ENCODE peak calls at places on chromosome 17, in five cellular contexts. J is lower leg skin, R is sigmoid colon, F is uterus, Q is H54. L is an unnamed sample.

GRCh38 chr17:58231644-58232043 is 6.7 kb upstream of the LPO start:
- DNase-seq in J (no peak), F (no peak), R (no peak), Q (no peak), L (no peak)

GRCh38 chr17:82245144-82246039 is 16.6 kb downstream of the SLC16A3 start:
- DNase-seq in J (no peak), Q (no peak), F (no peak), R (peak), L (no peak)

GRCh38 chr17:3039748-3040147 is 23.7 kb downstream of the OR1D5 start:
- DNase-seq in J (no peak), Q (no peak), F (no peak), R (no peak), L (no peak)

GRCh38 chr17:57622886-57623433 is 122.1 kb downstream of the CCDC182 start:
- DNase-seq in R (no peak), F (no peak), Q (peak), J (no peak), L (no peak)

GRCh38 chr17:21194210-21194609 is 19.8 kb downstream of the TMEM11 start:
- DNase-seq in R (no peak), J (no peak), F (no peak), Q (no peak), L (peak)

GRCh38 chr17:39634384-39634871 is 2.5 kb upstream of the STARD3 start:
- DNase-seq in Q (no peak), J (no peak), R (no peak), F (no peak), L (no peak)

GRCh38 chr17:36755586-36755985 is 154.2 kb downstream of the MRM1 start:
- DNase-seq in Q (peak), F (no peak), R (no peak), J (no peak), L (no peak)

GRCh38 chr17:4529533-4530152 is 25.5 kb downstream of the MYBBP1A start:
- DNase-seq in Q (no peak), J (no peak), R (no peak), F (no peak), L (no peak)

GRCh38 chr17:43547189-43547550 is 1.0 kb upstream of the ETV4 start:
- DNase-seq in Q (no peak), J (no peak), R (no peak), F (no peak), L (no peak)

GRCh38 chr17:10699861-10700260 is 2.5 kb downstream of the ADPRM start:
- DNase-seq in F (no peak), R (no peak), Q (no peak), J (no peak), L (no peak)

GRCh38 chr17:57270801-57271245 is 14.5 kb downstream of the MSI2 start:
- DNase-seq in F (no peak), Q (no peak), J (no peak), R (no peak), L (no peak)

GRCh38 chr17:33531311-33531710 is 238.2 kb upstream of the ASIC2 start:
- DNase-seq in F (no peak), J (no peak), R (no peak), Q (no peak), L (no peak)

GRCh38 chr17:57130708-57131461 is 45.8 kb downstream of the AKAP1 start:
- DNase-seq in R (peak), J (peak), F (peak), Q (peak), L (peak)

GRCh38 chr17:67585077-67585602 is 132.6 kb upstream of the NOL11 start:
- DNase-seq in J (no peak), F (no peak), R (no peak), Q (no peak), L (no peak)

GRCh38 chr17:73062726-73063125 is 29.8 kb downstream of the SLC39A11 start:
- DNase-seq in Q (no peak), R (no peak), J (no peak), F (no peak), L (no peak)

GRCh38 chr17:72361892-72362291 is 241.1 kb downstream of the SOX9 start:
- DNase-seq in J (no peak), F (no peak), R (no peak), Q (peak), L (no peak)

GRCh38 chr17:37671813-37672544 is 28.7 kb upstream of the DDX52 start:
- DNase-seq in R (no peak), J (no peak), Q (peak), F (no peak), L (no peak)

GRCh38 chr17:28008526-28008925 is 34.0 kb upstream of the NLK start:
- DNase-seq in J (peak), Q (no peak), R (no peak), F (no peak), L (no peak)

GRCh38 chr17:41633498-41634197 is 9.3 kb upstream of the KRT17 start:
- DNase-seq in F (no peak), J (no peak), R (no peak), Q (no peak), L (no peak)

GRCh38 chr17:69913241-69914015 is 161.6 kb upstream of the KCNJ16 start:
- DNase-seq in R (no peak), F (no peak), J (no peak), Q (no peak), L (no peak)

GRCh38 chr17:17351356-17351891 is 48.3 kb downstream of the NT5M start:
- DNase-seq in Q (no peak), R (peak), F (no peak), J (no peak), L (peak)

GRCh38 chr17:44362964-44363612 is 565 bp downstream of the FAM171A2 start:
- DNase-seq in F (no peak), Q (peak), J (no peak), R (no peak), L (peak)

GRCh38 chr17:71081666-71082065 is 912.3 kb downstream of the KCNJ2 start:
- DNase-seq in J (no peak), Q (no peak), F (no peak), R (no peak), L (no peak)

GRCh38 chr17:36544049-36544319 is 735 bp upstream of the GGNBP2 start:
- DNase-seq in Q (peak), R (peak), F (peak), J (no peak), L (no peak)

GRCh38 chr17:75722076-75722475 is 817 bp downstream of the ITGB4 start:
- DNase-seq in F (no peak), Q (no peak), J (no peak), R (no peak), L (no peak)

GRCh38 chr17:67074781-67075180 is 30.4 kb downstream of the CACNG1 start:
- DNase-seq in F (no peak), J (no peak), R (no peak), Q (no peak), L (no peak)

GRCh38 chr17:64041912-64042311 is 21.5 kb upstream of the ICAM2 start:
- DNase-seq in Q (no peak), J (no peak), R (peak), F (no peak), L (no peak)

GRCh38 chr17:56478836-56479447 is 114.6 kb upstream of the NOG start:
- DNase-seq in J (no peak), R (no peak), Q (peak), F (no peak), L (no peak)

GRCh38 chr17:77436058-77436442 is 295.3 kb downstream of the SEC14L1 start:
- DNase-seq in R (no peak), F (no peak), J (no peak), Q (no peak), L (no peak)

GRCh38 chr17:73292031-73292531 is 19.7 kb downstream of the CDC42EP4 start:
- DNase-seq in F (no peak), R (peak), Q (peak), J (no peak), L (no peak)

GRCh38 chr17:71024172-71024571 is 854.8 kb downstream of the KCNJ2 start:
- DNase-seq in Q (no peak), F (no peak), R (no peak), J (no peak), L (no peak)

GRCh38 chr17:27529230-27529796 is 73.1 kb downstream of the KSR1 start:
- DNase-seq in J (no peak), R (peak), F (no peak), Q (no peak), L (no peak)

GRCh38 chr17:37824534-37825485 is 80.0 kb upstream of the HNF1B start:
- DNase-seq in Q (peak), J (no peak), F (no peak), R (no peak), L (no peak)

GRCh38 chr17:27609606-27610303 is 21.2 kb upstream of the LGALS9 start:
- DNase-seq in F (peak), J (no peak), R (no peak), Q (peak), L (peak)

GRCh38 chr17:65742433-65743312 is 181.2 kb upstream of the AXIN2 start:
- DNase-seq in F (no peak), Q (peak), J (no peak), R (no peak), L (no peak)

GRCh38 chr17:18156171-18156975 is 27.3 kb upstream of the ALKBH5 start:
- DNase-seq in Q (peak), R (no peak), J (no peak), F (peak), L (no peak)

GRCh38 chr17:78330570-78331224 is 29.2 kb downstream of the SOCS3 start:
- DNase-seq in F (peak), Q (peak), R (no peak), J (no peak), L (no peak)

GRCh38 chr17:273994-274832 is 78.4 kb downstream of the RPH3AL start:
- DNase-seq in R (peak), F (no peak), J (no peak), Q (no peak), L (peak)

GRCh38 chr17:266219-266618 is 84.8 kb upstream of the DOC2B start:
- DNase-seq in F (peak), J (no peak), R (peak), Q (no peak), L (peak)

GRCh38 chr17:265726-266125 is 84.3 kb upstream of the DOC2B start:
- DNase-seq in R (peak), F (peak), Q (no peak), J (no peak), L (peak)

GRCh38 chr17:266701-267656 is 85.5 kb upstream of the DOC2B start:
- DNase-seq in J (no peak), F (peak), Q (no peak), R (peak), L (peak)

DNA sequence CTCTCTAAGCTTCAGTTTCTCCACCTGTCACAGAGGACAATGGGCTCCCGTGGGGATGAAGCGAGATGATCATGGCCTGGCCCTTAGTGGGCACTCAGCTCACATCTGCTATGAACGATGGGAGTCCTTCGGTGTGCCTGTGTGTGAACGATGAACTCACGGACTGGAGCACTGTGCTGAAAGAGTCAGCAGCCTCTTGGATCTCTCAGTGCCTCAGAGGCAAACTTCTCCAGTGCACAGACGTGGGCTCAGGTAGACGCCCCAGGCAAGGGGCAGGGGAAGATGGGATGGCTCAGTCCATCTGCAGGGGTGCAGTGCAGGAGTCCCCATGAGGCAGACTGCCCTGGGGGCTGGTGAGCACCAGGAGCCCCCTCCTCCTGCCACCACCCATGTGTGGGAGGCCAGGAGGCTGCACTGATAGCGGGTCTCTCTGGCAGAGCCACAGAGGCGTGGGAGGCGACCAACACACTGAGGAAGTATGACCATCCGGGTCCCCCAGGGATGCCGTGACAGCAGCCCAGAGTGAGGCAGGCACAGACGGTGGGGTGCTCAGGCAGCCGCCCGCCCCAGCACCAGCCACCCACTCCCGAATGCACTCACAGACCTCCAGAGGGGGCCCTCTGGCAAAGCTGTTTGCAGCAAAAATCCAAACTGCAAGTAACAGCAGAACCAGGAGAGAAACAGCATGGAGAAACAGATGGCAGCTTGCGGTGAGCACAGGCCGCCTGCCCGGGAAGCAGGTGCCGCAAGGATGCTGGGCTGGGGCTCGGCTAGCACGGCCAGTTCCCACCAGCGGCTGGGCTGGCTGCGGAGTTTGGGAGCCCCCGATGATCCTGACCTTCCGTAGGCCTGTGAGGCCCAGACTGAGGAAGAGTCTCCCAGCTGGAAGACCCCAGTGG is 82.7 kb downstream of the RPH3AL start:
- DNase-seq in R (peak), F (no peak), J (no peak), Q (no peak), L (no peak)
- TF ChIP-seq POLR2A in R (no peak), F (no peak), J (no peak), Q (no peak), L (no peak)

DNA sequence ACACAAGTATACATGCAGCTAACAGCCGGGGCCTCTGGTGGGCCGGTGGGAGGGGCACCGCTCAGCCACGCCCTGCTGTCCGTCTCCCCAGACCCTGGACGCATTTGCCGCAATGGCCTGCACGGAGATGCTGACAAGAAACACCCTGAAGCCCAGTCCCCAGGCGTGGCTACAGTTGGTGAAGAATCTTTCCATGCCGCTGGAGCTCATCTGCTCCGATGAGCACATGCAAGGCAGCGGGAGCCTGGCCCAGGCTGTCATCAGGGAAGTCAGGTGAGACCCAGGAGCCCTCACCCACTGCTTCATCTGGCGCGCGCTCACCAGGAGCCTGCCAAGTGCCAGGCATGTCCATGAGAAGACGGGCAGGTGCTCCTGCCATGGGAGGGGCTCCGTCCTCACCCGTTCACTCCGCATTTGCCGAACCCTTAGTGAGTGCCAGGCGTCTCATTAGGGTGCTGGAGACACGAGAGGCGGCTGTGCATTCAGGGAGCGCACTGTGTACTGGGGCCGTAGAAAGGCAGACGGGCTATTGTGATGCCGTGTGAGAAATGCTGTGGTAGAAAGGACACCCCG is 51.4 kb upstream of the ENDOV start:
- DNase-seq in J (no peak), Q (no peak), R (peak), F (no peak), L (no peak)
- TF ChIP-seq POLR2A in J (no peak), Q (no peak), R (no peak), F (no peak), L (no peak)

DNA sequence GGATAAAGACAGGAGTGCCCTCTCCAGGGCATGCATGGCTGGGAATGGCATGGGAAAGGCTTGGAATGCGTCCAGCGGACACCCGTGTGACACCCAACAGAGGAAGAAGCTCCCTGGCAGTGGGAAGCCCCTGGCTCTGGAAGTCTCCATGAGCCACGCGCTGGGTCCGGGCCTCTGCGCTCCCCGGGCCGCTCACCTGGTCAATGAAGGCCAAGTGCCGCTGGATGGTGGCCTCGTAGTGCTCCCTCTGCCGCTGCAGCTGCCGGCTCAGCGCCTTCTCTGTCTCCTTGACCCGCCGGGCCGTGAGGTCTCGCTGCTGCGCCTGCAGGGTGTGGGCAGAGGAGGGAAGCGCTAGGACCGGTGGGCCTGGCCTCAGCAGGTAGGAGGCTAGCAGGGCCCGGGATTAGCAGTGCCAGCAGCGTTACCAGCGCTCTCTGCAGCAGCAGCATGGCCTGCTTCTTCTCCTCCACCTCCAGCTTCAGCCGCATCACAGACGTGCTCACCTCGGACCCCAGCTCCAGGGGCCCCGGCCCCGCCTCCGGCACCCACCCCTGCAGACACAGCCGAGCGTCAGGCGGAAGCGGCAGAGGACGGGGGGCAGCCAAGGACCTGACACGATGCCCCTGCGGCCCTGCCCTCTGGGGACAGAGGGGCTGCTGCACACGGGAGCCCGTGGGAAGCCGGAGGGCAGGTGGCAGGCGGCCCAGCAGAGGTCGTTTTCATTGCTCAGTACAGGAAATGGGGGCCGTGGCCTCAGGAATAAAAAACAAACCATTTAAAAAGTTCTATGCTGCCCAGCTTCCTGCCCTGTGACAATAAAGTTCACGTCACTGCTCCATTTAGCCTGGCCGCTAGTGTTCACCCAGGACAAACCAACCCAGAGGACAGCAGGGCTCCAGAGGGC is 26.0 kb downstream of the CEP131 start:
- DNase-seq in F (no peak), R (no peak), J (no peak), Q (no peak), L (no peak)
- TF ChIP-seq POLR2A in F (no peak), R (no peak), J (no peak), Q (no peak), L (no peak)

DNA sequence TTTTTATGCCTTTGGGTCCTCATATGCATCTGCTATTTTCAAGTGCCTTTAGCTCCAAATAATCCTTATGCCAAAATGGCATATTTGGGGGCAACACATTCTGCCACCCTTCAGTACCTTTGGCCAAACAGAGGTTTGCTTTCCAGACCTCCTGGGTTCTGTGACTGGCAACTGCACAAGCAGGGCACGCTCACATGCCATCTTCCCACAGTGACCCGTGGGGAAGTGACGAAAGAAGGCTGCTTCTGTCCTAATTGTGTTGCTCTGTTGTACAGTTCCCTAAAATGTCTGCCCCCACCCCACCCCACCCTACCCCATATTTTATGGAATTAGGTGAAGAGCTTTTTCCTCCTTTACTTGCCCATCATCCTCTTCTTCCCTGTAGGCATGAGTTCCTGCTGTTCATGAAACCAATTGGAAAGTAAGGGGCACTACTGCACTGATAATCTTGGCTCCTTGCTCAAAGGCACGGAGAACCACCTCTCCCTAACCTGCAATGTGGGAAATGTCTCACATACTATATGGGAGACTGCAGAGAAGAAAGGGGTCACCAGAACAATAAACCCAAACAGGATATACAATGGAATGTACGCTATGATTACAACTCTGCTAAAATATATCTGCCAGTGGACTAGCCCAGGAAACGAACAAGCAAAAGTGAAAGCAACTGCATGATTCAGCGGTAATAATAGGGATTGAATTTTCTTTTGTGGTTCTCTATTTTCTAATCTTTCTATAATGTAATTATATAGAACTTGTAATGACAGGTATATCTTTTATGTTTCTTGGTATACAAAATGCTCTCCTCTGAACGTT is 3.3 kb upstream of the SLFN12L start:
- DNase-seq in F (peak), Q (peak), J (peak), R (peak), L (no peak)
- TF ChIP-seq POLR2A in F (no peak), Q (no peak), J (no peak), R (no peak), L (no peak)

DNA sequence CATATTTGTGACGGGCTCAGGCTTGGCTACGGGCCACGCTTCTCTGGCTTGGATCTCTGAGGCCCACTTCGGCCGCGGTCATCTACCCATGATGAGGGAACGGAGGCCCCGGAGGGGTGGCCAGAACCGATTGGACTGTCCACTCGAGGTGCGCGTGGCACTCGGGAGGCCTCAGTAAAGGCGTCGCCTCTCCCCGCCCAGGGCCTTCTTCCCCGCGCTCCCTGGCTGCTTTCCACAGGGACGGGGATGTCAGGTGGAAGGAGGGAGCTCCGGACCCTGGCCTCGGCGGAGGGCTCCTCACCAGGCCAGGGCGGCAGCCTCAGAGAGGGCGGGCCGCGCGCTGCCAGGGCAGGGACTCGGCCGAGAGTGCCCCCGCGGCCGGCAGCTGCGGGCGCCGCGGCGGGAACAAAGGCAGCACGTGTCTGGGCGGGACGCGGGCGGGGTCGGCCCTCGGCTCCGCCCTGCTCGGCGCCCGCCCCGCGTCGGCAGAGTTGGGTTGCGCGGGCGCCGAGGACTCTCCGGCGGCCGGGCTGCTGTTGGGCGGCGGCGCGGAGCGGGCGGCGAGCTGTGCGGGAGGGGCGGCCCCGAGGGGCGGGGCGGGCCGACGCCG is 597 bp upstream of the CDK5R1 start:
- DNase-seq in R (peak), Q (peak), J (no peak), F (peak), L (peak)
- TF ChIP-seq POLR2A in R (no peak), Q (no peak), J (no peak), F (no peak), L (peak)

GRCh38 chr17:48045270-48046001 is 2.7 kb upstream of the NFE2L1 start:
- DNase-seq in R (no peak), Q (no peak), F (no peak), J (peak), L (no peak)
- TF ChIP-seq POLR2A in R (peak), Q (no peak), F (no peak), J (no peak), L (no peak)